ENCODE peak calls at places on chromosome 5, in four cellular contexts. One of them, this sample, is unnamed.
A peak's percentile ranks its signal among the peaks of the same experiment; 100 is the strongest.

GRCh38 chr5:77347435-77348098 is 137.1 kb downstream of the PDE8B start:
- DNase-seq in H9: no peak
- DNase-seq in AG04449: no peak
- DNase-seq in natural killer cell: no peak
- DNase-seq in this sample: no peak

GRCh38 chr5:51582871-51583384 is 199.7 kb downstream of the ISL1 start:
- DNase-seq in AG04449: no peak
- DNase-seq in natural killer cell: no peak
- DNase-seq in H9: no peak
- DNase-seq in this sample: no peak

GRCh38 chr5:150624334-150625163 is 15.9 kb upstream of the SYNPO start:
- DNase-seq in H9: peak; percentile 56
- DNase-seq in AG04449: no peak
- DNase-seq in natural killer cell: no peak
- DNase-seq in this sample: peak; percentile 87

GRCh38 chr5:122077451-122078115 is 476 bp downstream of the LOX start:
- DNase-seq in H9: peak; percentile 54
- DNase-seq in natural killer cell: no peak
- DNase-seq in AG04449: no peak
- DNase-seq in this sample: peak; percentile 27

GRCh38 chr5:65126192-65126591 is 355.5 kb downstream of the ADAMTS6 start:
- DNase-seq in AG04449: no peak
- DNase-seq in natural killer cell: no peak
- DNase-seq in H9: no peak
- DNase-seq in this sample: no peak

GRCh38 chr5:59709833-59710232 is 183.7 kb downstream of the PDE4D start:
- DNase-seq in natural killer cell: no peak
- DNase-seq in AG04449: peak; percentile 45
- DNase-seq in H9: no peak
- DNase-seq in this sample: no peak

GRCh38 chr5:175284806-175285205 is 159.2 kb downstream of the DRD1 start:
- DNase-seq in natural killer cell: no peak
- DNase-seq in H9: no peak
- DNase-seq in AG04449: no peak
- DNase-seq in this sample: no peak

GRCh38 chr5:65483474-65484346 is 2.0 kb upstream of the ADAMTS6 start:
- DNase-seq in natural killer cell: no peak
- DNase-seq in H9: no peak
- DNase-seq in AG04449: no peak
- DNase-seq in this sample: peak; percentile 72

GRCh38 chr5:218457-219289 is 553 bp downstream of the SDHA start:
- DNase-seq in H9: no peak
- DNase-seq in natural killer cell: peak; percentile 23
- DNase-seq in AG04449: no peak
- DNase-seq in this sample: no peak

GRCh38 chr5:96287181-96287580 is 145.9 kb downstream of the PCSK1 start:
- DNase-seq in H9: no peak
- DNase-seq in AG04449: no peak
- DNase-seq in natural killer cell: no peak
- DNase-seq in this sample: no peak

GRCh38 chr5:97142521-97143254 is at the start of gene LIX1:
- DNase-seq in AG04449: no peak
- DNase-seq in H9: peak; percentile 68
- DNase-seq in natural killer cell: no peak
- DNase-seq in this sample: peak; percentile 58

GRCh38 chr5:152051499-152052454 is 127.1 kb upstream of the GLRA1 start:
- DNase-seq in AG04449: no peak
- DNase-seq in natural killer cell: no peak
- DNase-seq in H9: peak; percentile 80
- DNase-seq in this sample: no peak

GRCh38 chr5:181156758-181157157 is 9.4 kb downstream of the OR2V2 start:
- DNase-seq in AG04449: no peak
- DNase-seq in H9: no peak
- DNase-seq in natural killer cell: no peak
- DNase-seq in this sample: no peak

GRCh38 chr5:127766556-127767335 is 63.6 kb downstream of the CCDC192 start:
- DNase-seq in H9: no peak
- DNase-seq in AG04449: no peak
- DNase-seq in natural killer cell: no peak
- DNase-seq in this sample: no peak

GRCh38 chr5:52794519-52794918 is 6.8 kb downstream of the ITGA1 start:
- DNase-seq in natural killer cell: no peak
- DNase-seq in AG04449: no peak
- DNase-seq in H9: no peak
- DNase-seq in this sample: no peak

GRCh38 chr5:93622240-93622885 is 39.3 kb downstream of the NR2F1 start:
- DNase-seq in AG04449: no peak
- DNase-seq in natural killer cell: peak; percentile 45
- DNase-seq in H9: no peak
- DNase-seq in this sample: no peak

GRCh38 chr5:102800427-102800826 is 45.3 kb downstream of the PAM start:
- DNase-seq in natural killer cell: no peak
- DNase-seq in AG04449: no peak
- DNase-seq in H9: no peak
- DNase-seq in this sample: no peak
- TF ChIP-seq CTCF in natural killer cell: no peak
- TF ChIP-seq CTCF in AG04449: no peak
- TF ChIP-seq CTCF in H9: no peak
- TF ChIP-seq CTCF in this sample: no peak

DNA sequence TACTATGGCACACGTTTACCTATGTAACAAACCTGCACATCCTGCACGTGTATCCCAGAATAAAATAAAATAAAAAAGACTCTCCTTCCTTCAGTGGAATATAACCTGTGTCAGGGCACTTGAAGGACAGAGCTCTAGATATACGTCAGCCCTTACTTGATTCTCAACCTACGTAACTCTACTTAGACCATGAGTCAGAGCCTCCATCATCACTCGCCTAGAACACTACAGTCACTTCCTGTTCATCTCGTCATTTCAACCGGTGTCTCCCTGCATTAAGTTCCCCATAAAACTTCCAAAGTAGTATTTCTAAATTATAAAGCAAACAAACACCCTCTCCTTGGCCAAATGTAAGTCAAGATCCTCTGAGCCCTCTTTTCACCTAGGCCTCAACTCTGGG is 243.5 kb upstream of the CCNG1 start:
- DNase-seq in natural killer cell: no peak
- DNase-seq in AG04449: no peak
- DNase-seq in H9: no peak
- DNase-seq in this sample: no peak
- TF ChIP-seq CTCF in natural killer cell: no peak
- TF ChIP-seq CTCF in AG04449: no peak
- TF ChIP-seq CTCF in H9: no peak
- TF ChIP-seq CTCF in this sample: no peak

DNA sequence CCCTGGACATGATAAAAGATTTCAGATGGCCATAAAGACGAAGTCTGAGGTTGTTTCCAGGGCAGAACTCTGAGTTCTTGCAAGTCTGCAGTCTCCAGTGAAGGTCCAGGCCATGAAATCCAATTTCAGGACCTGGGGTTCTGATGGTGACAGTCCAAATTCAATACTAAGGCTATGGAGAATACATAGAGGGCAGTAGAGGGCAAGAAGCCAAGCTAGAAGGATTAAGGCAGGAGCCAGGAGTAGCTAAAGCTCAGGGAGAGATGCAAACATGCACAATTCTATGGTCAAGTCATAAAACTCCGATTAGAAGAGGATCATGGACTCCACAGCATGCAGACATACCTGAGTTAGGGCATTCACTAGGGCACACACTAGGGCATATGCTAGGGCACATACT is 11.4 kb downstream of the SLIT3 start:
- DNase-seq in AG04449: no peak
- DNase-seq in natural killer cell: no peak
- DNase-seq in H9: no peak
- DNase-seq in this sample: no peak
- TF ChIP-seq CTCF in AG04449: no peak
- TF ChIP-seq CTCF in natural killer cell: no peak
- TF ChIP-seq CTCF in H9: peak; percentile 55
- TF ChIP-seq CTCF in this sample: no peak

GRCh38 chr5:170773031-170773985 is 10.2 kb upstream of the GABRP start:
- DNase-seq in AG04449: no peak
- DNase-seq in natural killer cell: no peak
- DNase-seq in H9: peak; percentile 64
- DNase-seq in this sample: no peak

GRCh38 chr5:170774831-170775230 is 8.7 kb upstream of the GABRP start:
- DNase-seq in H9: peak; percentile 43
- DNase-seq in natural killer cell: no peak
- DNase-seq in AG04449: no peak
- DNase-seq in this sample: no peak

GRCh38 chr5:170769236-170769635 is 14.3 kb upstream of the GABRP start:
- DNase-seq in AG04449: no peak
- DNase-seq in natural killer cell: no peak
- DNase-seq in H9: no peak
- DNase-seq in this sample: no peak

DNA sequence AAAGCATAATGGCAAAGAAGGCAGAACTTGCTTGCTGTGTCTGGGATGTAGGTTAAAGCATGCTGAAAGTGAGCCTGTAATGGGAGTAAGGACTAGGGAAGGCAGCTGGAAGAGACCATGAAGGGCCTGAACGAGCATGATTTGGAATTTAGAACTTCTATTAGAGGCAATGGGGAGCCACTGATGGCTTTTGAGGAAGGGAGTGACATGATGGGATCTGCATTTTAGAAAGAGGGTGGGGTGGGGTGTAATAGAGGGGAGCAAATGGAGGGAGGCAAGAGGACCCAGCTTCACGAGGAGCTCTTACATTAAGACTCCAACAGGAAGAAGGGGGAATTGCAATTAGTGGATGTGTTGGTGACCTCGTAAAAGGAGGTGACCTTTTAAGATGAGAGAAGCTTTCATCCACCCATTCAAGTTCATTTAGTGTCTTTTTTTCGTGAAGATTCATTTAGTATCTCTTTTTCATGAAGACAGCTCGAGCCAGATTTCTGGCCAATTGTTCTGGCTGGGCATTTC is 13.6 kb upstream of the GABRP start:
- DNase-seq in AG04449: no peak
- DNase-seq in natural killer cell: no peak
- DNase-seq in H9: no peak
- DNase-seq in this sample: no peak
- TF ChIP-seq CTCF in AG04449: no peak
- TF ChIP-seq CTCF in natural killer cell: no peak
- TF ChIP-seq CTCF in H9: peak; percentile 22
- TF ChIP-seq CTCF in this sample: no peak